ENCODE peak calls at places on chromosomes 2 and 18, in six cellular contexts. F is substantia nigra; S is activated naive CD4-positive, alpha-beta T cell treated with Interleukin-2 at 50 U/mL for 16 hours; Y is NCI-H2029 treated with DMSO at 0.1 percent for 48 hours; E is psoas muscle; G is activated effector memory CD4-positive, alpha-beta T cell treated with Interleukin-2 at 50 U/mL for 16 hours. B is an unnamed sample.

GRCh38 chr2:12008425-12009061 is 262.1 kb downstream of the LPIN1 start:
- DNase-seq in F (no peak), S (no peak), Y (no peak), E (no peak), G (no peak), B (no peak)

GRCh38 chr18:8341481-8342230 is 267.6 kb upstream of the RAB12 start:
- DNase-seq in F (no peak), S (no peak), Y (no peak), E (no peak), G (no peak), B (no peak)

GRCh38 chr2:67626656-67627055 is 229.5 kb downstream of the ETAA1 start:
- DNase-seq in F (no peak), S (no peak), Y (no peak), E (no peak), G (no peak), B (no peak)

GRCh38 chr18:24878289-24878688 is 417.9 kb downstream of the HRH4 start:
- DNase-seq in F (no peak), S (no peak), Y (no peak), E (no peak), G (no peak), B (no peak)

GRCh38 chr2:201204655-201205515 is 21.9 kb downstream of the CASP10 start:
- DNase-seq in F (no peak), S (no peak), Y (no peak), E (no peak), G (no peak), B (no peak)

GRCh38 chr18:58527116-58528010 is 101.5 kb downstream of the ALPK2 start:
- DNase-seq in F (no peak), S (no peak), Y (no peak), E (no peak), G (no peak), B (no peak)

GRCh38 chr2:9095690-9096089 is 92.2 kb upstream of the MBOAT2 start:
- DNase-seq in F (no peak), S (no peak), Y (no peak), E (no peak), G (no peak), B (peak)

GRCh38 chr2:123456416-123456815 is 568.7 kb upstream of the CNTNAP5 start:
- DNase-seq in F (no peak), S (no peak), Y (no peak), E (no peak), G (no peak), B (no peak)

GRCh38 chr2:68536000-68536399 is 68.6 kb downstream of the APLF start:
- DNase-seq in F (no peak), S (no peak), Y (no peak), E (no peak), G (no peak), B (no peak)

B was measured in aorta.